ENCODE peak calls at places on chromosomes 6 and 20, in five cellular contexts. One of them, this sample, is unnamed.

GRCh38 chr20:16378712-16379111 is 194.5 kb downstream of the KIF16B start:
- DNase-seq in adrenal gland: no peak
- DNase-seq in caudate nucleus: no peak
- DNase-seq in PC-9: no peak
- DNase-seq in effector memory CD4-positive, alpha-beta T cell: no peak
- DNase-seq in this sample: no peak

GRCh38 chr20:46705378-46705729 is 4.1 kb upstream of the SLC2A10 start:
- DNase-seq in PC-9: no peak
- DNase-seq in effector memory CD4-positive, alpha-beta T cell: no peak
- DNase-seq in adrenal gland: no peak
- DNase-seq in caudate nucleus: no peak
- DNase-seq in this sample: no peak

GRCh38 chr6:159282351-159282750 is 113.2 kb downstream of the FNDC1 start:
- DNase-seq in effector memory CD4-positive, alpha-beta T cell: no peak
- DNase-seq in caudate nucleus: no peak
- DNase-seq in PC-9: no peak
- DNase-seq in adrenal gland: no peak
- DNase-seq in this sample: no peak

GRCh38 chr20:58514321-58515239 is 619 bp downstream of the APCDD1L start:
- DNase-seq in adrenal gland: no peak
- DNase-seq in caudate nucleus: no peak
- DNase-seq in PC-9: no peak
- DNase-seq in effector memory CD4-positive, alpha-beta T cell: no peak
- DNase-seq in this sample: no peak

GRCh38 chr6:10412948-10413849 is 1.7 kb downstream of the TFAP2A start:
- DNase-seq in adrenal gland: no peak
- DNase-seq in effector memory CD4-positive, alpha-beta T cell: no peak
- DNase-seq in caudate nucleus: no peak
- DNase-seq in PC-9: peak
- DNase-seq in this sample: no peak

GRCh38 chr6:5469101-5469846 is 208.0 kb downstream of the FARS2 start:
- DNase-seq in adrenal gland: no peak
- DNase-seq in effector memory CD4-positive, alpha-beta T cell: no peak
- DNase-seq in PC-9: no peak
- DNase-seq in caudate nucleus: no peak
- DNase-seq in this sample: no peak

GRCh38 chr20:38108438-38109024 is 56.5 kb downstream of the TGM2 start:
- DNase-seq in PC-9: no peak
- DNase-seq in effector memory CD4-positive, alpha-beta T cell: no peak
- DNase-seq in adrenal gland: peak
- DNase-seq in caudate nucleus: no peak
- DNase-seq in this sample: no peak

GRCh38 chr6:137731960-137732616 is 135.0 kb upstream of the TNFAIP3 start:
- DNase-seq in PC-9: no peak
- DNase-seq in effector memory CD4-positive, alpha-beta T cell: no peak
- DNase-seq in caudate nucleus: no peak
- DNase-seq in adrenal gland: no peak
- DNase-seq in this sample: no peak

GRCh38 chr6:142200846-142201628 is 54.0 kb downstream of the VTA1 start:
- DNase-seq in caudate nucleus: no peak
- DNase-seq in PC-9: no peak
- DNase-seq in effector memory CD4-positive, alpha-beta T cell: no peak
- DNase-seq in adrenal gland: no peak
- DNase-seq in this sample: no peak

GRCh38 chr6:85464260-85464644 is 14.4 kb downstream of the NT5E start:
- DNase-seq in effector memory CD4-positive, alpha-beta T cell: no peak
- DNase-seq in caudate nucleus: no peak
- DNase-seq in PC-9: peak
- DNase-seq in adrenal gland: no peak
- DNase-seq in this sample: peak

GRCh38 chr20:54070187-54070987 is at the start of gene BCAS1:
- DNase-seq in effector memory CD4-positive, alpha-beta T cell: no peak
- DNase-seq in PC-9: peak
- DNase-seq in caudate nucleus: no peak
- DNase-seq in adrenal gland: no peak
- DNase-seq in this sample: no peak

GRCh38 chr6:44548319-44548718 is 160.8 kb downstream of the CDC5L start:
- DNase-seq in PC-9: no peak
- DNase-seq in effector memory CD4-positive, alpha-beta T cell: no peak
- DNase-seq in caudate nucleus: no peak
- DNase-seq in adrenal gland: no peak
- DNase-seq in this sample: no peak

GRCh38 chr6:139027620-139028182 is 844 bp upstream of the ABRACL start:
- DNase-seq in effector memory CD4-positive, alpha-beta T cell: no peak
- DNase-seq in caudate nucleus: no peak
- DNase-seq in adrenal gland: no peak
- DNase-seq in PC-9: peak
- DNase-seq in this sample: no peak

GRCh38 chr6:41530476-41530875 is 15.7 kb upstream of the FOXP4 start:
- DNase-seq in effector memory CD4-positive, alpha-beta T cell: no peak
- DNase-seq in PC-9: no peak
- DNase-seq in adrenal gland: no peak
- DNase-seq in caudate nucleus: no peak
- DNase-seq in this sample: no peak

GRCh38 chr20:62368303-62368628 is 1.2 kb upstream of the LAMA5 start:
- DNase-seq in adrenal gland: no peak
- DNase-seq in PC-9: no peak
- DNase-seq in caudate nucleus: no peak
- DNase-seq in effector memory CD4-positive, alpha-beta T cell: no peak
- DNase-seq in this sample: no peak
- H3K27ac ChIP-seq in adrenal gland: peak
- H3K27ac ChIP-seq in PC-9: no peak
- H3K27ac ChIP-seq in caudate nucleus: no peak
- H3K27ac ChIP-seq in effector memory CD4-positive, alpha-beta T cell: no peak
- H3K27ac ChIP-seq in this sample: no peak

GRCh38 chr6:35677456-35677855 is 11.3 kb downstream of the FKBP5 start:
- DNase-seq in effector memory CD4-positive, alpha-beta T cell: no peak
- DNase-seq in PC-9: no peak
- DNase-seq in adrenal gland: no peak
- DNase-seq in caudate nucleus: no peak
- DNase-seq in this sample: no peak

GRCh38 chr6:35679399-35679798 is 9.3 kb downstream of the FKBP5 start:
- DNase-seq in adrenal gland: no peak
- DNase-seq in PC-9: no peak
- DNase-seq in effector memory CD4-positive, alpha-beta T cell: no peak
- DNase-seq in caudate nucleus: no peak
- DNase-seq in this sample: no peak

GRCh38 chr6:35681298-35681697 is 7.4 kb downstream of the FKBP5 start:
- DNase-seq in PC-9: no peak
- DNase-seq in caudate nucleus: no peak
- DNase-seq in adrenal gland: no peak
- DNase-seq in effector memory CD4-positive, alpha-beta T cell: no peak
- DNase-seq in this sample: no peak

GRCh38 chr6:35678021-35678654 is 10.6 kb downstream of the FKBP5 start:
- DNase-seq in adrenal gland: no peak
- DNase-seq in effector memory CD4-positive, alpha-beta T cell: no peak
- DNase-seq in caudate nucleus: no peak
- DNase-seq in PC-9: no peak
- DNase-seq in this sample: no peak

DNA sequence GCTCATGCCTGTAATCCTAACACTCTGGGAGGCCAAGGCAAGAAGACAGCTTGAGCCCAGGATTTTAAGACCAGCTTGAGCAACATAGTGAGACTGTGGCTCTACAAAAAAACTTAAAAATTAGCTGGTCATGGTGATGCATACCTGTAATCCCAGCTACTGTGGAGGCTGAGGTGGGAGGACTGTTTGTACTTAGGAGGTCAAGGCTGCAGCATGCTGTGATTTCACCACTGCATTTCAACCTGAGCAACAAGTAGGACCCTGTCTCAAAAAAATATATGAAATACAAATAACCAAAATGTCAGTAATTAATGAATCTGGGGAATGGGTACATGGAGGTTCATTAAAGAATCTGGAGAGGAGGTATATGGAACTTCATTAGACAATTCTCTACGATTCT is 9.9 kb downstream of the FKBP5 start:
- DNase-seq in PC-9: no peak
- DNase-seq in caudate nucleus: no peak
- DNase-seq in effector memory CD4-positive, alpha-beta T cell: no peak
- DNase-seq in adrenal gland: no peak
- DNase-seq in this sample: no peak
- H3K27ac ChIP-seq in PC-9: no peak
- H3K27ac ChIP-seq in caudate nucleus: no peak
- H3K27ac ChIP-seq in effector memory CD4-positive, alpha-beta T cell: no peak
- H3K27ac ChIP-seq in adrenal gland: no peak
- H3K27ac ChIP-seq in this sample: no peak

GRCh38 chr6:93124226-93124625 is 295.1 kb downstream of the EPHA7 start:
- DNase-seq in PC-9: no peak
- DNase-seq in effector memory CD4-positive, alpha-beta T cell: no peak
- DNase-seq in caudate nucleus: no peak
- DNase-seq in adrenal gland: no peak
- DNase-seq in this sample: no peak
- H3K27ac ChIP-seq in PC-9: no peak
- H3K27ac ChIP-seq in effector memory CD4-positive, alpha-beta T cell: no peak
- H3K27ac ChIP-seq in caudate nucleus: no peak
- H3K27ac ChIP-seq in adrenal gland: no peak
- H3K27ac ChIP-seq in this sample: no peak

DNA sequence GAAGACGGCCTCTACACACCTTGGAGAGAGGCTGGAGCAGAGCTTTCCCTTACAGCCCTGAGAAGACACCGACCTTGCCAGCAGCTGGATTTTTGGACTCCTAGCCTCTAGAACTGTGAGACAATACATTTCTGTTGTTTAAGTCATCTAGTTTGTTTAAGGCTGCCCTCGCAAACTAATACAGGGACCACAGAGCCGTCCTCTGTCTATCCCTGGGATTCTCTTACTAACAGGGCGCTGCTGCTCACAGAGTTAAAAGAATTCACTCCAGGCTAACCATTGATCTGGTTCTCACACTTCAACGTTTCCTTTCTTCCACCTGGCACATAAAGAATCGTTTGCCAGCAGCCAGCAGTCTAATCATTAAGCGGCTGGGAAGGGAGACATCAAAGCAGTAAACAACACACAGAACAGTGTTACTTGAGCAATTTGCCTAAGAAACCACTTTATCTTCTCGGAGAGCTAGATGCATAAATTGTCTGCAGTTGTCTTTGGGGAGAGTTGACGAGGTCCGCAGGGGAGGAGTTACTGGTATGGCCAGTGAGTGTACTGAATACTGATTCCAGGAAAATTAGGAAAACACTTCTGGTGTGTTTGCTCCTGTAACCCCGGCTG is 103.5 kb upstream of the AKAP12 start:
- DNase-seq in effector memory CD4-positive, alpha-beta T cell: no peak
- DNase-seq in PC-9: no peak
- DNase-seq in caudate nucleus: no peak
- DNase-seq in adrenal gland: no peak
- DNase-seq in this sample: no peak
- H3K27ac ChIP-seq in effector memory CD4-positive, alpha-beta T cell: no peak
- H3K27ac ChIP-seq in PC-9: no peak
- H3K27ac ChIP-seq in caudate nucleus: no peak
- H3K27ac ChIP-seq in adrenal gland: no peak
- H3K27ac ChIP-seq in this sample: no peak

This sample was measured in epithelial cell of prostate.